ENCODE peak calls at places on chromosome 6, in four cellular contexts. X, U, S and W are unnamed samples.

GRCh38 chr6:68657374-68657773 is 22.3 kb downstream of the ADGRB3 start:
- DNase-seq in U (no peak), S (no peak), X (no peak), W (no peak)

GRCh38 chr6:52564856-52565255 is 12.0 kb downstream of the TRAM2 start:
- DNase-seq in S (no peak), U (no peak), X (no peak), W (no peak)

GRCh38 chr6:35494161-35494563 is 2.7 kb downstream of the TEAD3 start:
- DNase-seq in X (no peak), U (peak; percentile 66), S (no peak), W (no peak)

GRCh38 chr6:11298651-11299420 is 66.4 kb upstream of the NEDD9 start:
- DNase-seq in S (no peak), X (no peak), U (no peak), W (peak; percentile 67)

GRCh38 chr6:135837735-135838449 is 13.6 kb upstream of the PDE7B start:
- DNase-seq in U (no peak), X (no peak), S (no peak), W (no peak)

GRCh38 chr6:5197084-5197483 is 63.7 kb downstream of the LYRM4 start:
- DNase-seq in S (no peak), U (no peak), X (no peak), W (no peak)

GRCh38 chr6:33273129-33273923 is 1.5 kb downstream of the RPS18 start:
- DNase-seq in U (no peak), X (no peak), S (no peak), W (no peak)

GRCh38 chr6:32153252-32153834 is 598 bp upstream of the PPT2 start:
- DNase-seq in S (peak; percentile 76), U (peak; percentile 71), X (peak; percentile 72), W (peak; percentile 93)

GRCh38 chr6:136566851-136567250 is 16.6 kb upstream of the MAP7 start:
- DNase-seq in S (no peak), X (no peak), U (no peak), W (no peak)

GRCh38 chr6:33577106-33577535 is 3.0 kb downstream of the BAK1 start:
- DNase-seq in X (peak; percentile 62), U (peak; percentile 63), S (peak; percentile 83), W (no peak)

GRCh38 chr6:54288476-54288875 is 19.8 kb upstream of the TINAG start:
- DNase-seq in U (no peak), X (no peak), S (no peak), W (no peak)

GRCh38 chr6:85576479-85576878 is 17.2 kb downstream of the SNX14 start:
- DNase-seq in X (no peak), U (no peak), S (no peak), W (no peak)
- H3K27ac ChIP-seq in X (no peak overlapping the region), U (no peak overlapping the region), S (no peak overlapping the region), W (no peak overlapping the region)

GRCh38 chr6:169087436-169088046 is 166.1 kb downstream of the THBS2 start:
- DNase-seq in U (no peak), X (peak; percentile 14), S (no peak), W (no peak)

GRCh38 chr6:169088761-169089160 is 164.9 kb downstream of the THBS2 start:
- DNase-seq in U (no peak), S (no peak), X (no peak), W (no peak)

GRCh38 chr6:169084067-169084466 is 169.6 kb downstream of the THBS2 start:
- DNase-seq in S (no peak), U (no peak), X (no peak), W (no peak)

GRCh38 chr6:169085466-169085865 is 168.2 kb downstream of the THBS2 start:
- DNase-seq in S (no peak), U (no peak), X (no peak), W (no peak)

DNA sequence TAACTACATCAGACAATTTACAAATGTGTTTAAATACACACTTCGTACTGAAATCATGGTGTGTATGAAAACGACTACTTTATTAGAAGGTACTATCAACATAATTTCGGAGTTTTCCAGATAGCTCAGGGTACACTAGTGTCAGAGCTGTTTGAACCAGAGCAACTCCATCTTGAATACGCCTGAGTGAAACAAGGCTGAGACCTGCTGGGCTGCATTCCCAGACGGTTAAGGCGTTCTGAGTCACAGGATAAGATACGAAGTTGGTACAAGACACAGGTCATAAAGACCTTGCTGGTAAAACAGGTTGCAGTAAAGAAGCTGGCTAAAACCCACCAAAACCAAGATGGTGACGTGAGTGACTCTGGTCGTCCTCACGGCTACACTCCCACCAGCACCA is 167.6 kb downstream of the THBS2 start:
- DNase-seq in X (peak; percentile 7), S (no peak), U (no peak), W (no peak)
- H3K27ac ChIP-seq in X (no peak overlapping the region), S (no peak overlapping the region), U (no peak overlapping the region), W (no peak overlapping the region)

GRCh38 chr6:41970436-41970846 is 28.8 kb upstream of the CCND3 start:
- DNase-seq in S (peak; percentile 73), U (no peak), X (peak; percentile 31), W (no peak)
- H3K27ac ChIP-seq in S (no peak overlapping the region), U (no peak overlapping the region), X (no peak overlapping the region), W (no peak overlapping the region)

DNA sequence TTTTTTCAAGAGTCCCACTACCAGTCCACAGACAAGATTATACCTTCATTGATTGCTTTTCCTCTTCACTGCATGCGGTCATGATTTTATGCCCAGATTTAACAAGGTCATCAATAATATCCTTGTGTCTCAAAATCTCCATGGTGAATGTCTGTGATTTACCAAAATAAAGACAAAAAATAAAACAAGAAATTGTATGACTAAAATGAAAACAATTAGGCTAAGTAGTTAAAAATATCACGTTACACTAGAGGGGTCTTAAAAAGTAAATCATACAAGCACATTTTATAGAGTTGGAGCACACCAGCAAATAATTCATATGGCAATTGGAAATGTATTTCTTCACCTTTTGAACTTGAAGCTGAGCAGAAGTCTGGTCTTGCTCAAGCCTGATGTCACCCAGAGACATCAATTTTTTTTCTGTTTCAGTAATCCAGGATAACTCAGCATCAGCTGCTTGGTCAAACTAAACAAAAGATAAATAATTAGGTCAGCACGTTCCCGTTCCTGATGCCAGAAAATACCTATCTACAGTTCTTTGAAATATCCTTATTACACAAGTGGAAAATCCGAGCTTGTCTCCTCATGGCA is 125.4 kb downstream of the DST start:
- DNase-seq in S (no peak), X (no peak), U (no peak), W (no peak)
- H3K27ac ChIP-seq in S (no peak overlapping the region), X (no peak overlapping the region), U (no peak overlapping the region), W (no peak overlapping the region)